ENCODE peak calls at places on chromosomes 5 and 9, in eight cellular contexts. One of them, this sample, is unnamed.

GRCh38 chr5:65800775-65801174 is 78.8 kb downstream of the NLN start:
- DNase-seq in AG10803: peak
- DNase-seq in putamen: no peak
- DNase-seq in ACHN: no peak
- DNase-seq in uterus: no peak
- DNase-seq in H4: no peak
- DNase-seq in ovary: no peak
- DNase-seq in NCI-H2081 treated with DMSO at 0.1 percent for 48 hours: no peak
- DNase-seq in this sample: no peak

GRCh38 chr5:130796032-130796431 is 369.0 kb downstream of the HINT1 start:
- DNase-seq in AG10803: no peak
- DNase-seq in putamen: no peak
- DNase-seq in ACHN: no peak
- DNase-seq in uterus: no peak
- DNase-seq in H4: no peak
- DNase-seq in ovary: no peak
- DNase-seq in NCI-H2081 treated with DMSO at 0.1 percent for 48 hours: no peak
- DNase-seq in this sample: no peak

GRCh38 chr5:395921-396714 is 46.9 kb upstream of the EXOC3 start:
- DNase-seq in AG10803: no peak
- DNase-seq in putamen: no peak
- DNase-seq in ACHN: no peak
- DNase-seq in uterus: no peak
- DNase-seq in H4: no peak
- DNase-seq in ovary: peak
- DNase-seq in NCI-H2081 treated with DMSO at 0.1 percent for 48 hours: no peak
- DNase-seq in this sample: no peak

GRCh38 chr9:3758816-3759576 is 233.2 kb upstream of the RFX3 start:
- DNase-seq in AG10803: peak
- DNase-seq in putamen: no peak
- DNase-seq in ACHN: no peak
- DNase-seq in uterus: no peak
- DNase-seq in H4: peak
- DNase-seq in ovary: no peak
- DNase-seq in NCI-H2081 treated with DMSO at 0.1 percent for 48 hours: no peak
- DNase-seq in this sample: no peak

GRCh38 chr5:159975462-159976019 is 33.4 kb upstream of the TTC1 start:
- DNase-seq in AG10803: peak
- DNase-seq in putamen: no peak
- DNase-seq in ACHN: peak
- DNase-seq in uterus: no peak
- DNase-seq in H4: peak
- DNase-seq in ovary: no peak
- DNase-seq in NCI-H2081 treated with DMSO at 0.1 percent for 48 hours: no peak
- DNase-seq in this sample: no peak

GRCh38 chr5:138472353-138472752 is 7.1 kb downstream of the EGR1 start:
- DNase-seq in AG10803: no peak
- DNase-seq in putamen: no peak
- DNase-seq in ACHN: no peak
- DNase-seq in uterus: no peak
- DNase-seq in H4: no peak
- DNase-seq in ovary: no peak
- DNase-seq in NCI-H2081 treated with DMSO at 0.1 percent for 48 hours: no peak
- DNase-seq in this sample: no peak

GRCh38 chr9:131625848-131626670 is 80.7 kb downstream of the PRRT1B start:
- DNase-seq in AG10803: no peak
- DNase-seq in putamen: no peak
- DNase-seq in ACHN: no peak
- DNase-seq in uterus: no peak
- DNase-seq in H4: no peak
- DNase-seq in ovary: no peak
- DNase-seq in NCI-H2081 treated with DMSO at 0.1 percent for 48 hours: no peak
- DNase-seq in this sample: no peak

GRCh38 chr5:32100230-32100629 is 73.9 kb downstream of the GOLPH3 start:
- DNase-seq in AG10803: peak
- DNase-seq in putamen: peak
- DNase-seq in ACHN: no peak
- DNase-seq in uterus: no peak
- DNase-seq in H4: no peak
- DNase-seq in ovary: no peak
- DNase-seq in NCI-H2081 treated with DMSO at 0.1 percent for 48 hours: no peak
- DNase-seq in this sample: no peak

GRCh38 chr5:39420482-39421145 is 4.2 kb downstream of the DAB2 start:
- DNase-seq in AG10803: peak
- DNase-seq in putamen: no peak
- DNase-seq in ACHN: no peak
- DNase-seq in uterus: peak
- DNase-seq in H4: peak
- DNase-seq in ovary: peak
- DNase-seq in NCI-H2081 treated with DMSO at 0.1 percent for 48 hours: no peak
- DNase-seq in this sample: no peak

GRCh38 chr9:28598396-28598795 is 1025.1 kb upstream of the C9orf72 start:
- DNase-seq in AG10803: no peak
- DNase-seq in putamen: no peak
- DNase-seq in ACHN: no peak
- DNase-seq in uterus: no peak
- DNase-seq in H4: no peak
- DNase-seq in ovary: no peak
- DNase-seq in NCI-H2081 treated with DMSO at 0.1 percent for 48 hours: peak
- DNase-seq in this sample: no peak

GRCh38 chr5:84437673-84438315 is 53.1 kb upstream of the EDIL3 start:
- DNase-seq in AG10803: peak
- DNase-seq in putamen: no peak
- DNase-seq in ACHN: peak
- DNase-seq in uterus: no peak
- DNase-seq in H4: peak
- DNase-seq in ovary: no peak
- DNase-seq in NCI-H2081 treated with DMSO at 0.1 percent for 48 hours: no peak
- DNase-seq in this sample: no peak

GRCh38 chr9:113293285-113293874 is 9.8 kb downstream of the RNF183 start:
- DNase-seq in AG10803: peak
- DNase-seq in putamen: no peak
- DNase-seq in ACHN: no peak
- DNase-seq in uterus: no peak
- DNase-seq in H4: no peak
- DNase-seq in ovary: no peak
- DNase-seq in NCI-H2081 treated with DMSO at 0.1 percent for 48 hours: no peak
- DNase-seq in this sample: no peak

GRCh38 chr9:88835038-88835466 is 156.2 kb upstream of the S1PR3 start:
- DNase-seq in AG10803: peak
- DNase-seq in putamen: no peak
- DNase-seq in ACHN: no peak
- DNase-seq in uterus: no peak
- DNase-seq in H4: peak
- DNase-seq in ovary: no peak
- DNase-seq in NCI-H2081 treated with DMSO at 0.1 percent for 48 hours: no peak
- DNase-seq in this sample: no peak

GRCh38 chr9:131529597-131530545 is 1.2 kb downstream of the UCK1 start:
- DNase-seq in AG10803: no peak
- DNase-seq in putamen: no peak
- DNase-seq in ACHN: no peak
- DNase-seq in uterus: no peak
- DNase-seq in H4: no peak
- DNase-seq in ovary: no peak
- DNase-seq in NCI-H2081 treated with DMSO at 0.1 percent for 48 hours: no peak
- DNase-seq in this sample: no peak